ENCODE peak calls at places on chromosomes 2 and 18, in nine cellular contexts. W is upper lobe of right lung; J is ovary; Q is heart left ventricle; V is CD8-positive, alpha-beta memory T cell; F is hepatocyte; N is H9; H is colonic mucosa; I is AG04450. G is an unnamed sample.

GRCh38 chr2:198173242-198173641 is 368.8 kb downstream of the PLCL1 start:
- DNase-seq in W (no peak), J (peak; percentile 18), Q (no peak), V (no peak), F (no peak), N (no peak), H (no peak), I (no peak), G (no peak)

GRCh38 chr2:54631755-54632154 is 91.7 kb upstream of the EML6 start:
- DNase-seq in W (no peak), J (no peak), Q (no peak), V (no peak), F (no peak), N (no peak), H (no peak), I (no peak), G (no peak)

GRCh38 chr2:32356735-32357544 is at the start of gene BIRC6:
- DNase-seq in W (peak; percentile 100), J (peak; percentile 97), Q (peak; percentile 99), V (peak; percentile 88), F (peak; percentile 98), N (peak; percentile 97), H (peak; percentile 98), I (peak; percentile 83), G (peak; percentile 83)

GRCh38 chr18:23136326-23137092 is 1.2 kb downstream of the CABLES1 start:
- DNase-seq in W (peak; percentile 80), J (peak; percentile 39), Q (peak; percentile 50), V (no peak), F (peak; percentile 48), N (peak; percentile 41), H (peak; percentile 42), I (no peak), G (no peak)

GRCh38 chr18:8705280-8705940 is at the start of gene MTCL1:
- DNase-seq in W (peak; percentile 75), J (peak; percentile 32), Q (peak; percentile 31), V (no peak), F (no peak), N (peak; percentile 49), H (no peak), I (no peak), G (no peak)

GRCh38 chr18:27615345-27615844 is 430.3 kb upstream of the CHST9 start:
- DNase-seq in W (no peak), J (no peak), Q (no peak), V (no peak), F (no peak), N (no peak), H (no peak), I (no peak), G (no peak)

GRCh38 chr18:9575558-9575957 is 38.8 kb downstream of the PPP4R1 start:
- DNase-seq in W (peak; percentile 64), J (peak; percentile 81), Q (peak; percentile 82), V (no peak), F (peak; percentile 96), N (peak; percentile 49), H (peak; percentile 86), I (peak; percentile 96), G (no peak)

GRCh38 chr18:56112013-56112749 is 524.2 kb upstream of the TCF4 start:
- DNase-seq in W (no peak), J (no peak), Q (no peak), V (no peak), F (no peak), N (no peak), H (no peak), I (no peak), G (peak; percentile 0)

GRCh38 chr18:47953471-47953931 is 23.0 kb upstream of the SMAD2 start:
- DNase-seq in W (no peak), J (no peak), Q (no peak), V (no peak), F (no peak), N (no peak), H (peak; percentile 19), I (no peak), G (no peak)

GRCh38 chr2:151258121-151258520 is 3.5 kb downstream of the RBM43 start:
- DNase-seq in W (no peak), J (no peak), Q (no peak), V (no peak), F (no peak), N (no peak), H (no peak), I (peak; percentile 79), G (no peak)

DNA sequence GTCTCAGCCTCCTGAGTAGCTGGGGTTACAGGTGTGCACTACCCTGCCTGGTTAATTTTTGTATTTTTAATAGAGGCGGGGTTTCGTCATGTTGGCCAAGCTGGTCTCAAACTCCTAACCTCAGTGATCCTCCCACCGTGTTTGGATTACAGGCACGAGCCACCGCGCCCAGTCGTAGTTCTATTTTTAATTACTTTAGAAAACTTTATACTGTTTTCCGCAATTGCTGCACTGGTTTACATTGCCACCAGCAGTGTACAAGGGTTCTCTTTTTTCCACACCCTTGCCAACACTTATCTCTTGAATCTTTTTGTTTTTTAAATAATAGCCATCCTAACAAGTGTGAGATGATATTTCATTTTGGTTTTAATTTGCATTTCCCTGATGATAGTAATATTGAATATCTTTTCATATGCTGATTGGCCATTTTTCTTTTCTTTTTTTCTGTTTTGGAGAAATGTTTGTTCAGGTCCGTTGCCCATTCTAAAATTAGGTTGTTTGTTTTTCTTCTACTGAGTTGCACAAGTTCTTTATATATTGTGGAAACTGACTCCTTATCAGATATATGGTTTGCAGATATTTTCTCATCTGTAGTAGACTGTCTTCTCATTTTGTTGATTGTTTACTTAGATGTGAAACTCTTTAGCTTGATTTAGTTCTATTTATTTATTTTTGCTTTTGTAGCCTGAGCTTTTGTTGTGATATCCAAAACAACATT is 16.9 kb downstream of the ALMS1 start:
- DNase-seq in W (no peak), J (no peak), Q (no peak), V (no peak), F (no peak), N (no peak), H (no peak), I (no peak), G (no peak)
- H3K9me3 ChIP-seq in W (peaks cover 20% of the 10 kb centered on the region), J (no peaks in the 10 kb centered on the region), Q (no peaks in the 10 kb centered on the region), V (no peaks in the 10 kb centered on the region), F (peaks cover 4% of the 10 kb centered on the region), N (no peaks in the 10 kb centered on the region), H (no peaks in the 10 kb centered on the region), I (peaks cover 4% of the 10 kb centered on the region), G (peaks cover 10% of the 10 kb centered on the region)

GRCh38 chr2:290090-290722 is 2.3 kb upstream of the ALKAL2 start:
- DNase-seq in W (peak; percentile 91), J (peak; percentile 83), Q (peak; percentile 73), V (peak; percentile 28), F (peak; percentile 83), N (peak; percentile 78), H (peak; percentile 75), I (peak; percentile 38), G (peak; percentile 27)

GRCh38 chr2:287471-287885 is 413 bp downstream of the ALKAL2 start:
- DNase-seq in W (peak; percentile 80), J (peak; percentile 49), Q (peak; percentile 28), V (no peak), F (peak; percentile 59), N (peak; percentile 63), H (no peak), I (no peak), G (no peak)

GRCh38 chr2:288002-288742 is at the start of gene ALKAL2:
- DNase-seq in W (peak; percentile 68), J (peak; percentile 28), Q (no peak), V (no peak), F (peak; percentile 43), N (peak; percentile 33), H (no peak), I (no peak), G (peak; percentile 17)

GRCh38 chr2:288743-289361 is 961 bp upstream of the ALKAL2 start:
- DNase-seq in W (peak; percentile 70), J (peak; percentile 63), Q (no peak), V (no peak), F (peak; percentile 23), N (peak; percentile 46), H (no peak), I (no peak), G (no peak)

DNA sequence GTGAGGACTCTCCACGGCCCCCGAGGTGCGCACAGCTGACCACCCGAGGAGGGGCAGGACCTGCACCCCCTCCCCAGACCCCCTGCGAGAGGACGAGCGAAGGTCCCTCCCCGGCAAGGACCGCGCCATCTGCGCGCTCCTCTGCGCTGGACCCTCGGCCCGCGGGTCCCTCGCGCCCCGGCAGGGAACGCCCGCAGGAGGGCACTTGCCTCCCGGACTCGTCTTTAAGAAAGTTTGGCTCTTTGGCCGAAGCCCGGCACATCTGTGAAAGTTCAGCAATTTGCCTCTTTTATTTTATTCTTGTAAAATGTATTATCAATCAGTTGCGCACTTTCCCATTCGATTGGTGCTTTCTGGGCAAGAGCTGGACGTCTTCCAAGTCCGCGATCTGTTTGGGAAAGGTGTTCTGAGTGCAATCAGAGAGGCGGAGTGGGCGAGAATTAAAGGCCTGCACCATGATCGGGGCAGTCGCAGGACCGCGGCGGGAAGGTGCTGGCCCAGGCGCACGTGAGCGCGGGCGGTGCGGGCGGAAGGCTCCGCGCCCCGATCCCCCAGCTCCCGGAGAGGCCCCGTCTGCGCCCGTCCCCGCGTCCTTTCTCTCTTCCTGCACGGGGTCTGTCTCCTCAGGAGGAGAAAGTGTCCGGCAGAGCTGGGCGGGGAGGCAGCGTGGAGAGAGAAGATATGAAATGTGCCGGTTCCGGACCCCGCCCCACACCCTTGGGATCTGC is 1.6 kb upstream of the ALKAL2 start:
- DNase-seq in W (peak; percentile 69), J (peak; percentile 58), Q (no peak), V (no peak), F (peak; percentile 23), N (peak; percentile 58), H (peak; percentile 30), I (no peak), G (no peak)
- H3K27me3 ChIP-seq in W (peaks cover 10% of the 10 kb centered on the region), J (no peaks in the 10 kb centered on the region), Q (peaks cover 13% of the 10 kb centered on the region), V (peaks cover 14% of the 10 kb centered on the region), F (peaks cover 61% of the 10 kb centered on the region), N (peaks cover 8% of the 10 kb centered on the region), H (peaks cover 34% of the 10 kb centered on the region), I (peaks cover 12% of the 10 kb centered on the region), G (peaks cover 24% of the 10 kb centered on the region)

DNA sequence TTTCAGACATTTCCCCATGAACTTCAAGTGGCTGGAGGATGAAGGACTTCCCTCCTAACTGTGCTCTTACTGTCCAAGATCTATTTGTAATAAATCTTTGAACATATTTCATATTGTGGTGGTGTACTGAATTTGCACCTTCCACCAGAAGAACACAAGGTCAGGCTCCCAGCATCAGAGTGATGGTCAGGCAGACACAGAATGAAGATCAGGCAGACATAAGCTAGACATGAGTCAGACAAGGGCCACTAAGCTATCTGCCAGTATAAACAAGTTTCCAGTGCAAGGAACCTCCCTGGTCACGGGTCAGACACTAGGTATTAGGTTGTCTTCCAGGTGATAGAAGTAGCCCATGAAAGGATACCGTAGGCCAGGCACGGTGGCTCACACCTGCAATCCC is 20.0 kb downstream of the AQP12B start:
- DNase-seq in W (no peak), J (no peak), Q (no peak), V (no peak), F (no peak), N (no peak), H (no peak), I (no peak), G (no peak)
- H3K9me3 ChIP-seq in W (no peaks in the 10 kb centered on the region), J (no peaks in the 10 kb centered on the region), Q (no peaks in the 10 kb centered on the region), V (no peaks in the 10 kb centered on the region), F (no peaks in the 10 kb centered on the region), N (peaks cover 4% of the 10 kb centered on the region), H (no peaks in the 10 kb centered on the region), I (no peaks in the 10 kb centered on the region), G (peaks cover 10% of the 10 kb centered on the region)

GRCh38 chr2:80335411-80335810 is 30.9 kb upstream of the LRRTM1 start:
- DNase-seq in W (no peak), J (no peak), Q (no peak), V (no peak), F (no peak), N (no peak), H (no peak), I (no peak), G (no peak)

GRCh38 chr2:80340022-80340421 is 35.5 kb upstream of the LRRTM1 start:
- DNase-seq in W (no peak), J (no peak), Q (no peak), V (no peak), F (no peak), N (no peak), H (no peak), I (no peak), G (no peak)

GRCh38 chr2:80338794-80339193 is 34.2 kb upstream of the LRRTM1 start:
- DNase-seq in W (no peak), J (no peak), Q (no peak), V (no peak), F (no peak), N (no peak), H (no peak), I (no peak), G (no peak)
- H3K27me3 ChIP-seq in W (no peaks in the 10 kb centered on the region), J (no peaks in the 10 kb centered on the region), Q (no peaks in the 10 kb centered on the region), V (no peaks in the 10 kb centered on the region), F (no peaks in the 10 kb centered on the region), N (no peaks in the 10 kb centered on the region), H (no peaks in the 10 kb centered on the region), I (no peaks in the 10 kb centered on the region), G (no peaks in the 10 kb centered on the region)

G was measured in CD4-positive, CD25-positive, alpha-beta regulatory T cell.